ENCODE peak calls at places on chromosome 21, in nine cellular contexts. One of them, this sample, is unnamed.

GRCh38 chr21:15514073-15514946 is 215.5 kb upstream of the USP25 start:
- DNase-seq in AG10803: no peak
- DNase-seq in lung: no peak
- DNase-seq in OCI-LY7: peak
- DNase-seq in tibial artery: no peak
- DNase-seq in fibroblast of villous mesenchyme: no peak
- DNase-seq in Calu3: no peak
- DNase-seq in foreskin keratinocyte: no peak
- DNase-seq in PC-3: no peak
- DNase-seq in this sample: no peak

GRCh38 chr21:45577806-45578801 is 35.9 kb upstream of the SLC19A1 start:
- DNase-seq in AG10803: no peak
- DNase-seq in lung: peak
- DNase-seq in OCI-LY7: no peak
- DNase-seq in tibial artery: no peak
- DNase-seq in fibroblast of villous mesenchyme: no peak
- DNase-seq in Calu3: peak
- DNase-seq in foreskin keratinocyte: no peak
- DNase-seq in PC-3: peak
- DNase-seq in this sample: no peak

GRCh38 chr21:34174470-34174869 is 101.1 kb downstream of the MRPS6 start:
- DNase-seq in AG10803: no peak
- DNase-seq in lung: no peak
- DNase-seq in OCI-LY7: no peak
- DNase-seq in tibial artery: no peak
- DNase-seq in fibroblast of villous mesenchyme: no peak
- DNase-seq in Calu3: no peak
- DNase-seq in foreskin keratinocyte: no peak
- DNase-seq in PC-3: no peak
- DNase-seq in this sample: no peak

GRCh38 chr21:36765229-36765628 is 66.3 kb downstream of the SIM2 start:
- DNase-seq in AG10803: no peak
- DNase-seq in lung: no peak
- DNase-seq in OCI-LY7: no peak
- DNase-seq in tibial artery: no peak
- DNase-seq in fibroblast of villous mesenchyme: no peak
- DNase-seq in Calu3: no peak
- DNase-seq in foreskin keratinocyte: no peak
- DNase-seq in PC-3: no peak
- DNase-seq in this sample: no peak

GRCh38 chr21:34129971-34130597 is 56.7 kb downstream of the MRPS6 start:
- DNase-seq in AG10803: peak
- DNase-seq in lung: no peak
- DNase-seq in OCI-LY7: peak
- DNase-seq in tibial artery: no peak
- DNase-seq in fibroblast of villous mesenchyme: peak
- DNase-seq in Calu3: no peak
- DNase-seq in foreskin keratinocyte: no peak
- DNase-seq in PC-3: no peak
- DNase-seq in this sample: no peak

GRCh38 chr21:35529141-35529863 is 480.2 kb upstream of the RUNX1 start:
- DNase-seq in AG10803: no peak
- DNase-seq in lung: no peak
- DNase-seq in OCI-LY7: peak
- DNase-seq in tibial artery: no peak
- DNase-seq in fibroblast of villous mesenchyme: peak
- DNase-seq in Calu3: no peak
- DNase-seq in foreskin keratinocyte: no peak
- DNase-seq in PC-3: no peak
- DNase-seq in this sample: no peak

GRCh38 chr21:19123053-19123452 is 719.5 kb upstream of the TMPRSS15 start:
- DNase-seq in AG10803: no peak
- DNase-seq in lung: no peak
- DNase-seq in OCI-LY7: no peak
- DNase-seq in tibial artery: no peak
- DNase-seq in fibroblast of villous mesenchyme: no peak
- DNase-seq in Calu3: no peak
- DNase-seq in foreskin keratinocyte: no peak
- DNase-seq in PC-3: no peak
- DNase-seq in this sample: no peak

GRCh38 chr21:45361033-45361997 is 43.6 kb upstream of the COL18A1 start:
- DNase-seq in AG10803: peak
- DNase-seq in lung: no peak
- DNase-seq in OCI-LY7: no peak
- DNase-seq in tibial artery: no peak
- DNase-seq in fibroblast of villous mesenchyme: peak
- DNase-seq in Calu3: no peak
- DNase-seq in foreskin keratinocyte: no peak
- DNase-seq in PC-3: no peak
- DNase-seq in this sample: no peak

GRCh38 chr21:39315603-39316002 is 2.2 kb upstream of the BRWD1 start:
- DNase-seq in AG10803: no peak
- DNase-seq in lung: no peak
- DNase-seq in OCI-LY7: peak
- DNase-seq in tibial artery: no peak
- DNase-seq in fibroblast of villous mesenchyme: no peak
- DNase-seq in Calu3: no peak
- DNase-seq in foreskin keratinocyte: no peak
- DNase-seq in PC-3: no peak
- DNase-seq in this sample: no peak

GRCh38 chr21:39313042-39313456 is 383 bp downstream of the BRWD1 start:
- DNase-seq in AG10803: no peak
- DNase-seq in lung: peak
- DNase-seq in OCI-LY7: no peak
- DNase-seq in tibial artery: no peak
- DNase-seq in fibroblast of villous mesenchyme: no peak
- DNase-seq in Calu3: no peak
- DNase-seq in foreskin keratinocyte: no peak
- DNase-seq in PC-3: no peak
- DNase-seq in this sample: peak

GRCh38 chr21:39314155-39315027 is 959 bp upstream of the BRWD1 start:
- DNase-seq in AG10803: peak
- DNase-seq in lung: peak
- DNase-seq in OCI-LY7: peak
- DNase-seq in tibial artery: peak
- DNase-seq in fibroblast of villous mesenchyme: peak
- DNase-seq in Calu3: peak
- DNase-seq in foreskin keratinocyte: peak
- DNase-seq in PC-3: peak
- DNase-seq in this sample: peak

GRCh38 chr21:39312112-39313041 is 1.1 kb downstream of the BRWD1 start:
- DNase-seq in AG10803: peak
- DNase-seq in lung: peak
- DNase-seq in OCI-LY7: peak
- DNase-seq in tibial artery: peak
- DNase-seq in fibroblast of villous mesenchyme: peak
- DNase-seq in Calu3: peak
- DNase-seq in foreskin keratinocyte: peak
- DNase-seq in PC-3: peak
- DNase-seq in this sample: peak

DNA sequence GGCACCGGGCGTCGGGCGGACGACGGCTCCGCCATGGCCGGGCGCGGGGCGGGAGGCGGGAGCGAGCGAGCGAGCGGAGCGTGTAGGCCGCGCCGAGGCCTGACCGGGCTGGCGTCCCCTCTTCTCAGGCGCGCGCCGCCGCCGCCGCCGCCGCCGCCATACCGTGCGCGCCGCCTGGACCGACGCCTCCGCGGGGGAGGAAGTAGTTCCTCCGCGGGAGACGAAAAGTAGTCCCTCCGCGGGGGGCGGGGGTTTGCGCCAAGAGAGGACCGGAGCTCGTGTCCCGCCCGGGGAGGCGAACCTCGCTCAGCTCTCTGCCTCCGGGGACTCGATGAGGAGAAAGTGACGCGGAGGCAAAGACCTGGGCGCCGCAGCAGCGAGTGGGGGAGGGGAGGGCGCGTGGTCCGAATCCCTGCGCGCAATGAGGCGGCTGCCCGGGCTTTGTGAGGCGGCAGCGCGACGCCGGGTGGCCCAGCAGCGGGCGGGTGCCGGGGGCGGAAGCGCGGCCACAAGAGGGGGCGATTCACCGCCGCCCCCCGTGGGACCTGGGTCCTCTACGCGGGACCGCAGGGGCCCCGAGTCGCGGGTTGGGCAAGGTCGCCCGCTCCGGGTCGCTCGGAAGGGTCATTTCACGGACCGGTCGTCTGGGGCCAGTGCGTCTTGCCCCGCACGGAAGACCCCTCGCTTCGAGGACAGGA is at the start of gene BRWD1:
- DNase-seq in AG10803: peak
- DNase-seq in lung: peak
- DNase-seq in OCI-LY7: peak
- DNase-seq in tibial artery: peak
- DNase-seq in fibroblast of villous mesenchyme: peak
- DNase-seq in Calu3: peak
- DNase-seq in foreskin keratinocyte: peak
- DNase-seq in PC-3: peak
- DNase-seq in this sample: peak
- TF ChIP-seq CTCF in AG10803: no peak
- TF ChIP-seq CTCF in lung: no peak
- TF ChIP-seq CTCF in OCI-LY7: peak
- TF ChIP-seq CTCF in tibial artery: peak
- TF ChIP-seq CTCF in fibroblast of villous mesenchyme: peak
- TF ChIP-seq CTCF in Calu3: no peak
- TF ChIP-seq CTCF in foreskin keratinocyte: peak
- TF ChIP-seq CTCF in PC-3: no peak
- TF ChIP-seq CTCF in this sample: no peak

GRCh38 chr21:41458559-41458958 is 32.5 kb downstream of the MX1 start:
- DNase-seq in AG10803: no peak
- DNase-seq in lung: no peak
- DNase-seq in OCI-LY7: no peak
- DNase-seq in tibial artery: no peak
- DNase-seq in fibroblast of villous mesenchyme: no peak
- DNase-seq in Calu3: no peak
- DNase-seq in foreskin keratinocyte: no peak
- DNase-seq in PC-3: no peak
- DNase-seq in this sample: no peak

GRCh38 chr21:41458121-41458520 is 32.1 kb downstream of the MX1 start:
- DNase-seq in AG10803: no peak
- DNase-seq in lung: no peak
- DNase-seq in OCI-LY7: no peak
- DNase-seq in tibial artery: no peak
- DNase-seq in fibroblast of villous mesenchyme: no peak
- DNase-seq in Calu3: no peak
- DNase-seq in foreskin keratinocyte: no peak
- DNase-seq in PC-3: no peak
- DNase-seq in this sample: no peak

GRCh38 chr21:41465176-41465781 is 39.2 kb downstream of the MX1 start:
- DNase-seq in AG10803: no peak
- DNase-seq in lung: no peak
- DNase-seq in OCI-LY7: no peak
- DNase-seq in tibial artery: no peak
- DNase-seq in fibroblast of villous mesenchyme: no peak
- DNase-seq in Calu3: no peak
- DNase-seq in foreskin keratinocyte: no peak
- DNase-seq in PC-3: no peak
- DNase-seq in this sample: no peak

GRCh38 chr21:41459884-41460534 is 34.0 kb downstream of the MX1 start:
- DNase-seq in AG10803: no peak
- DNase-seq in lung: no peak
- DNase-seq in OCI-LY7: no peak
- DNase-seq in tibial artery: no peak
- DNase-seq in fibroblast of villous mesenchyme: no peak
- DNase-seq in Calu3: no peak
- DNase-seq in foreskin keratinocyte: no peak
- DNase-seq in PC-3: no peak
- DNase-seq in this sample: no peak

GRCh38 chr21:41460578-41461527 is 34.8 kb downstream of the MX1 start:
- DNase-seq in AG10803: peak
- DNase-seq in lung: peak
- DNase-seq in OCI-LY7: peak
- DNase-seq in tibial artery: peak
- DNase-seq in fibroblast of villous mesenchyme: peak
- DNase-seq in Calu3: peak
- DNase-seq in foreskin keratinocyte: peak
- DNase-seq in PC-3: peak
- DNase-seq in this sample: peak
- TF ChIP-seq CTCF in AG10803: peak
- TF ChIP-seq CTCF in lung: peak
- TF ChIP-seq CTCF in OCI-LY7: peak
- TF ChIP-seq CTCF in tibial artery: peak
- TF ChIP-seq CTCF in fibroblast of villous mesenchyme: peak
- TF ChIP-seq CTCF in Calu3: peak
- TF ChIP-seq CTCF in foreskin keratinocyte: peak
- TF ChIP-seq CTCF in PC-3: peak
- TF ChIP-seq CTCF in this sample: peak

GRCh38 chr21:39097981-39098380 is 85.3 kb downstream of the PSMG1 start:
- DNase-seq in AG10803: no peak
- DNase-seq in lung: no peak
- DNase-seq in OCI-LY7: no peak
- DNase-seq in tibial artery: no peak
- DNase-seq in fibroblast of villous mesenchyme: peak
- DNase-seq in Calu3: no peak
- DNase-seq in foreskin keratinocyte: no peak
- DNase-seq in PC-3: no peak
- DNase-seq in this sample: no peak

GRCh38 chr21:39097335-39097861 is 85.9 kb downstream of the PSMG1 start:
- DNase-seq in AG10803: no peak
- DNase-seq in lung: peak
- DNase-seq in OCI-LY7: no peak
- DNase-seq in tibial artery: peak
- DNase-seq in fibroblast of villous mesenchyme: no peak
- DNase-seq in Calu3: no peak
- DNase-seq in foreskin keratinocyte: no peak
- DNase-seq in PC-3: no peak
- DNase-seq in this sample: no peak

GRCh38 chr21:39095681-39096080 is 87.6 kb downstream of the PSMG1 start:
- DNase-seq in AG10803: no peak
- DNase-seq in lung: no peak
- DNase-seq in OCI-LY7: no peak
- DNase-seq in tibial artery: no peak
- DNase-seq in fibroblast of villous mesenchyme: no peak
- DNase-seq in Calu3: no peak
- DNase-seq in foreskin keratinocyte: no peak
- DNase-seq in PC-3: no peak
- DNase-seq in this sample: no peak

GRCh38 chr21:39094847-39095525 is 88.3 kb downstream of the PSMG1 start:
- DNase-seq in AG10803: peak
- DNase-seq in lung: no peak
- DNase-seq in OCI-LY7: no peak
- DNase-seq in tibial artery: no peak
- DNase-seq in fibroblast of villous mesenchyme: peak
- DNase-seq in Calu3: no peak
- DNase-seq in foreskin keratinocyte: no peak
- DNase-seq in PC-3: peak
- DNase-seq in this sample: no peak

GRCh38 chr21:39096754-39097153 is 86.5 kb downstream of the PSMG1 start:
- DNase-seq in AG10803: no peak
- DNase-seq in lung: no peak
- DNase-seq in OCI-LY7: peak
- DNase-seq in tibial artery: no peak
- DNase-seq in fibroblast of villous mesenchyme: no peak
- DNase-seq in Calu3: no peak
- DNase-seq in foreskin keratinocyte: no peak
- DNase-seq in PC-3: no peak
- DNase-seq in this sample: no peak
- TF ChIP-seq CTCF in AG10803: no peak
- TF ChIP-seq CTCF in lung: no peak
- TF ChIP-seq CTCF in OCI-LY7: peak
- TF ChIP-seq CTCF in tibial artery: no peak
- TF ChIP-seq CTCF in fibroblast of villous mesenchyme: no peak
- TF ChIP-seq CTCF in Calu3: no peak
- TF ChIP-seq CTCF in foreskin keratinocyte: peak
- TF ChIP-seq CTCF in PC-3: peak
- TF ChIP-seq CTCF in this sample: no peak

GRCh38 chr21:38383411-38384245 is 114.6 kb downstream of the ERG start:
- DNase-seq in AG10803: no peak
- DNase-seq in lung: no peak
- DNase-seq in OCI-LY7: no peak
- DNase-seq in tibial artery: no peak
- DNase-seq in fibroblast of villous mesenchyme: no peak
- DNase-seq in Calu3: no peak
- DNase-seq in foreskin keratinocyte: no peak
- DNase-seq in PC-3: no peak
- DNase-seq in this sample: no peak

GRCh38 chr21:38384246-38384576 is 114.1 kb downstream of the ERG start:
- DNase-seq in AG10803: no peak
- DNase-seq in lung: no peak
- DNase-seq in OCI-LY7: no peak
- DNase-seq in tibial artery: no peak
- DNase-seq in fibroblast of villous mesenchyme: no peak
- DNase-seq in Calu3: no peak
- DNase-seq in foreskin keratinocyte: no peak
- DNase-seq in PC-3: no peak
- DNase-seq in this sample: no peak

GRCh38 chr21:38377165-38378093 is 120.6 kb downstream of the KCNJ15 start:
- DNase-seq in AG10803: peak
- DNase-seq in lung: no peak
- DNase-seq in OCI-LY7: no peak
- DNase-seq in tibial artery: no peak
- DNase-seq in fibroblast of villous mesenchyme: no peak
- DNase-seq in Calu3: no peak
- DNase-seq in foreskin keratinocyte: no peak
- DNase-seq in PC-3: peak
- DNase-seq in this sample: no peak

GRCh38 chr21:38379171-38379570 is 119.1 kb downstream of the ERG start:
- DNase-seq in AG10803: no peak
- DNase-seq in lung: no peak
- DNase-seq in OCI-LY7: no peak
- DNase-seq in tibial artery: no peak
- DNase-seq in fibroblast of villous mesenchyme: no peak
- DNase-seq in Calu3: no peak
- DNase-seq in foreskin keratinocyte: no peak
- DNase-seq in PC-3: no peak
- DNase-seq in this sample: peak

DNA sequence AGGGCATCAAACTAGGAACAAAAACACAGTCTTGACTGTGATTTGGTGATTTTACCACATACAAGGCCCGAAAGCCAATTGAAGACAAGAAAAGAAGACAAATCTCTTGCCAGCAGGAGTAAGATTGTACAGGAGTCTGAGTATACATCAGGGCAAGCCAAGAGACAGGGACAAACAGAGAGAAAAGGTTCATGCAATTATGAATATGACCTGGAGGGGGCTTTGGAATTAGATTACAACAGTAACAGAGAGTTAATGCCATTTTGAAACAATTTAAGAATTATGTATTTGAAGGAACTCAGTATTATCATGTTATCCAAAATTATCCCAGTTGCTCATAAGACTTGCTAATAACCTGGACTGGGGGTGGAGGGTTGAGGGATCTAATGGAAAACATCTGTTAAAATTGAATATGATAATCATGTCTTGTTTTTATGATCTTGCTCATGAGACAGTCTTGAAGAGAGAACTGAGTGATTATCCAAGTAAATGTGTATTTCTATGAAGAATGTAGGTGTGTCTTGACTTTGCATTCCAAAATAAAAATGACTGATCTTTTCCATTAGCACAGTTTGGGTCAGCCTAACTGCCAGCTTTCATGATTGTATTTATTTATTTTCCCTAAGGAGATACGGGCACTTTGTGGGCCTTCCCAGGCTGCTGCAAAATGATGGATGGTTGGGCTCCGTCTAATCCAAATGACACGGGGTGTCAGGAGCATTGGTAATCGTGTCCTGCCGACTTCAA is 117.7 kb downstream of the ERG start:
- DNase-seq in AG10803: no peak
- DNase-seq in lung: no peak
- DNase-seq in OCI-LY7: no peak
- DNase-seq in tibial artery: no peak
- DNase-seq in fibroblast of villous mesenchyme: peak
- DNase-seq in Calu3: no peak
- DNase-seq in foreskin keratinocyte: no peak
- DNase-seq in PC-3: peak
- DNase-seq in this sample: peak
- TF ChIP-seq CTCF in AG10803: peak
- TF ChIP-seq CTCF in lung: no peak
- TF ChIP-seq CTCF in OCI-LY7: peak
- TF ChIP-seq CTCF in tibial artery: peak
- TF ChIP-seq CTCF in fibroblast of villous mesenchyme: peak
- TF ChIP-seq CTCF in Calu3: no peak
- TF ChIP-seq CTCF in foreskin keratinocyte: peak
- TF ChIP-seq CTCF in PC-3: peak
- TF ChIP-seq CTCF in this sample: peak